ENCODE peak calls at places on chromosome 13, in nine cellular contexts. N is fibroblast of the aortic adventitia; H is naive thymus-derived CD4-positive, alpha-beta T cell; A is dorsolateral prefrontal cortex; Y is right atrium auricular region; V is esophagus squamous epithelium; G is CD4-positive, CD25-positive, alpha-beta regulatory T cell; J is AG04450; L is kidney epithelial cell. K is an unnamed sample.

GRCh38 chr13:99067160-99067985 is 89.5 kb upstream of the DOCK9 start:
- DNase-seq in N (peak), H (no peak), A (no peak), Y (no peak), V (no peak), G (no peak), J (no peak), L (peak), K (peak)

GRCh38 chr13:20174656-20175405 is 14.0 kb upstream of the GJA3 start:
- DNase-seq in N (peak), H (no peak), A (no peak), Y (peak), V (peak), G (no peak), J (peak), L (peak), K (peak)

GRCh38 chr13:49859568-49859967 is 67.1 kb upstream of the KPNA3 start:
- DNase-seq in N (peak), H (no peak), A (no peak), Y (no peak), V (no peak), G (no peak), J (peak), L (peak), K (peak)

GRCh38 chr13:22061371-22061805 is 390.5 kb downstream of the FGF9 start:
- DNase-seq in N (no peak), H (peak), A (no peak), Y (no peak), V (no peak), G (peak), J (no peak), L (no peak), K (no peak)

GRCh38 chr13:26985285-26985878 is 186.2 kb downstream of the USP12 start:
- DNase-seq in N (peak), H (peak), A (no peak), Y (peak), V (no peak), G (peak), J (peak), L (no peak), K (peak)

GRCh38 chr13:103516009-103516795 is 450.0 kb upstream of the SLC10A2 start:
- DNase-seq in N (no peak), H (no peak), A (no peak), Y (no peak), V (no peak), G (no peak), J (no peak), L (no peak), K (no peak)

GRCh38 chr13:112861876-112862615 is 107.0 kb upstream of the MCF2L start:
- DNase-seq in N (no peak), H (no peak), A (no peak), Y (no peak), V (no peak), G (no peak), J (no peak), L (no peak), K (no peak)

GRCh38 chr13:44573790-44574465 is 2.2 kb downstream of the TSC22D1 start:
- DNase-seq in N (peak), H (no peak), A (no peak), Y (no peak), V (no peak), G (peak), J (no peak), L (no peak), K (peak)

GRCh38 chr13:84362777-84363176 is 480.5 kb upstream of the SLITRK1 start:
- DNase-seq in N (peak), H (no peak), A (no peak), Y (no peak), V (no peak), G (no peak), J (no peak), L (no peak), K (peak)

GRCh38 chr13:61275740-61276139 is 139.9 kb downstream of the PCDH20 start:
- DNase-seq in N (no peak), H (no peak), A (no peak), Y (no peak), V (no peak), G (no peak), J (no peak), L (no peak), K (no peak)

GRCh38 chr13:82216165-82216564 is 1666.1 kb downstream of the SLITRK1 start:
- DNase-seq in N (no peak), H (no peak), A (no peak), Y (no peak), V (no peak), G (no peak), J (no peak), L (no peak), K (no peak)

GRCh38 chr13:98556968-98557591 is 19.8 kb downstream of the STK24 start:
- DNase-seq in N (no peak), H (no peak), A (no peak), Y (no peak), V (no peak), G (no peak), J (no peak), L (peak), K (no peak)

GRCh38 chr13:104385409-104385808 is 1319.2 kb upstream of the SLC10A2 start:
- DNase-seq in N (peak), H (no peak), A (no peak), Y (no peak), V (no peak), G (no peak), J (no peak), L (peak), K (peak)

GRCh38 chr13:26653310-26653709 is 95.8 kb downstream of the WASF3 start:
- DNase-seq in N (no peak), H (no peak), A (no peak), Y (no peak), V (no peak), G (no peak), J (no peak), L (peak), K (peak)

GRCh38 chr13:49400755-49401659 is 42.9 kb downstream of the CAB39L start:
- DNase-seq in N (peak), H (no peak), A (no peak), Y (no peak), V (no peak), G (no peak), J (peak), L (no peak), K (peak)

GRCh38 chr13:80339841-80340642 is 884 bp downstream of the SPRY2 start:
- DNase-seq in N (peak), H (no peak), A (no peak), Y (peak), V (no peak), G (no peak), J (no peak), L (no peak), K (no peak)

GRCh38 chr13:65911546-65912193 is 1318.5 kb downstream of the PCDH9 start:
- DNase-seq in N (peak), H (no peak), A (no peak), Y (no peak), V (no peak), G (no peak), J (no peak), L (no peak), K (peak)

GRCh38 chr13:63628310-63628709 is 2212.7 kb upstream of the PCDH20 start:
- DNase-seq in N (no peak), H (no peak), A (no peak), Y (no peak), V (no peak), G (no peak), J (no peak), L (no peak), K (no peak)

GRCh38 chr13:73914119-73914518 is 220.1 kb downstream of the KLF12 start:
- DNase-seq in N (peak), H (no peak), A (no peak), Y (no peak), V (no peak), G (no peak), J (no peak), L (no peak), K (no peak)

GRCh38 chr13:76019421-76020044 is 383.4 kb downstream of the LMO7 start:
- DNase-seq in N (no peak), H (no peak), A (peak), Y (no peak), V (no peak), G (no peak), J (no peak), L (no peak), K (no peak)

GRCh38 chr13:40096357-40096911 is 441.0 kb downstream of the COG6 start:
- DNase-seq in N (no peak), H (peak), A (no peak), Y (no peak), V (no peak), G (no peak), J (no peak), L (no peak), K (no peak)

GRCh38 chr13:99228737-99229691 is 28.4 kb downstream of the UBAC2 start:
- DNase-seq in N (peak), H (no peak), A (no peak), Y (no peak), V (no peak), G (no peak), J (peak), L (peak), K (peak)

GRCh38 chr13:33917135-33917534 is 99.2 kb downstream of the RFC3 start:
- DNase-seq in N (no peak), H (no peak), A (no peak), Y (no peak), V (no peak), G (no peak), J (no peak), L (no peak), K (no peak)

GRCh38 chr13:67136157-67136556 is 94.0 kb downstream of the PCDH9 start:
- DNase-seq in N (no peak), H (no peak), A (no peak), Y (no peak), V (no peak), G (no peak), J (no peak), L (no peak), K (no peak)

GRCh38 chr13:37175996-37176395 is 70.5 kb upstream of the CSNK1A1L start:
- DNase-seq in N (peak), H (no peak), A (no peak), Y (no peak), V (no peak), G (no peak), J (peak), L (no peak), K (peak)

GRCh38 chr13:27266937-27267336 is 3.7 kb upstream of the RASL11A start:
- DNase-seq in N (no peak), H (no peak), A (no peak), Y (no peak), V (no peak), G (no peak), J (no peak), L (no peak), K (no peak)

GRCh38 chr13:114339779-114340534 is 25.7 kb downstream of the CHAMP1 start:
- DNase-seq in N (peak), H (peak), A (no peak), Y (no peak), V (no peak), G (peak), J (no peak), L (no peak), K (peak)

GRCh38 chr13:36831291-36831690 is 12.3 kb downstream of the RFXAP start:
- DNase-seq in N (no peak), H (no peak), A (no peak), Y (no peak), V (no peak), G (no peak), J (no peak), L (no peak), K (no peak)

GRCh38 chr13:97122381-97122996 is 99.6 kb upstream of the MBNL2 start:
- DNase-seq in N (peak), H (no peak), A (no peak), Y (no peak), V (no peak), G (no peak), J (no peak), L (peak), K (peak)

GRCh38 chr13:102978168-102978567 is 88.0 kb downstream of the SLC10A2 start:
- DNase-seq in N (no peak), H (no peak), A (no peak), Y (no peak), V (no peak), G (no peak), J (no peak), L (no peak), K (peak)

GRCh38 chr13:95367309-95367843 is 66.1 kb upstream of the ABCC4 start:
- DNase-seq in N (no peak), H (no peak), A (no peak), Y (no peak), V (no peak), G (no peak), J (no peak), L (no peak), K (no peak)

GRCh38 chr13:102212729-102213128 is 189.1 kb downstream of the FGF14 start:
- DNase-seq in N (no peak), H (no peak), A (no peak), Y (no peak), V (no peak), G (no peak), J (no peak), L (no peak), K (no peak)

GRCh38 chr13:79491715-79492114 is 10.8 kb downstream of the NDFIP2 start:
- DNase-seq in N (peak), H (no peak), A (no peak), Y (no peak), V (no peak), G (no peak), J (no peak), L (no peak), K (peak)

GRCh38 chr13:44865722-44866484 is 123.4 kb downstream of the NUFIP1 start:
- DNase-seq in N (no peak), H (no peak), A (no peak), Y (peak), V (no peak), G (no peak), J (no peak), L (no peak), K (no peak)

GRCh38 chr13:46380242-46380641 is 6.8 kb downstream of the RUBCNL start:
- DNase-seq in N (no peak), H (no peak), A (no peak), Y (no peak), V (no peak), G (no peak), J (no peak), L (no peak), K (no peak)
- H3K4me3 ChIP-seq in N (no peak), H (no peak), A (no peak), Y (no peak), V (no peak), G (no peak), J (no peak), L (no peak), K (no peak)

GRCh38 chr13:41614671-41615519 is 157.5 kb downstream of the RGCC start:
- DNase-seq in N (peak), H (no peak), A (no peak), Y (no peak), V (no peak), G (no peak), J (no peak), L (no peak), K (peak)
- H3K4me3 ChIP-seq in N (no peak), H (no peak), A (no peak), Y (no peak), V (no peak), G (no peak), J (no peak), L (no peak), K (no peak)

GRCh38 chr13:42551611-42552010 is 22.3 kb upstream of the TNFSF11 start:
- DNase-seq in N (no peak), H (no peak), A (no peak), Y (no peak), V (no peak), G (no peak), J (no peak), L (no peak), K (no peak)
- H3K4me3 ChIP-seq in N (no peak), H (no peak), A (no peak), Y (no peak), V (no peak), G (no peak), J (no peak), L (no peak), K (no peak)

GRCh38 chr13:48232420-48233096 is 448 bp upstream of the ITM2B start:
- DNase-seq in N (no peak), H (peak), A (no peak), Y (no peak), V (no peak), G (no peak), J (no peak), L (no peak), K (peak)

GRCh38 chr13:48233097-48233885 is at the start of gene ITM2B:
- DNase-seq in N (peak), H (peak), A (peak), Y (no peak), V (peak), G (peak), J (no peak), L (no peak), K (peak)

GRCh38 chr13:48230541-48230940 is 2.5 kb upstream of the ITM2B start:
- DNase-seq in N (no peak), H (no peak), A (no peak), Y (no peak), V (no peak), G (no peak), J (no peak), L (no peak), K (no peak)

GRCh38 chr13:48231080-48231479 is 1.9 kb upstream of the ITM2B start:
- DNase-seq in N (peak), H (no peak), A (no peak), Y (no peak), V (no peak), G (no peak), J (no peak), L (no peak), K (peak)

DNA sequence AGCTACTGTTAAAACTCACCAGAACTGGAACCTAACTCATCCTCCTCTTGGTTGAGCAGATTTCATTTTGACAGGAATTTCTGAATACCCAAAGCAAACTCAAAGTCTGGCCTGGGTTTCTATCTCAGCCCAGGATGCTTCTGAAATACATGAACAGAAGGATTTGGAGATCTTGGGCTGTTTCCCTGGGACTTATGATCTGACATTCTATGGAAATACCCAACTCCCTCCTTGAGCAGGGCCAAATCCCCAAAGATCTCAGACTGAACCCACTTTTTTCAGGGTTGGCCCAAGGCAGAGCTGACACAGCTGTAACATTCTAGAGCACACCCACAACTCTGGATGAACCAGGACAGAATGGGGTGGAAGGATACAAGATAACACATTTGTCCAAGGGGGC is 1.1 kb upstream of the ITM2B start:
- DNase-seq in N (no peak), H (no peak), A (no peak), Y (no peak), V (no peak), G (no peak), J (no peak), L (no peak), K (no peak)
- H3K4me3 ChIP-seq in N (no peak), H (peak), A (no peak), Y (no peak), V (no peak), G (peak), J (no peak), L (no peak), K (no peak)

GRCh38 chr13:93476175-93476574 is 249.6 kb downstream of the GPC6 start:
- DNase-seq in N (peak), H (no peak), A (no peak), Y (no peak), V (no peak), G (no peak), J (peak), L (peak), K (peak)
- H3K4me3 ChIP-seq in N (no peak), H (no peak), A (no peak), Y (no peak), V (no peak), G (no peak), J (no peak), L (no peak), K (no peak)

GRCh38 chr13:93218583-93218982 is 8.0 kb upstream of the GPC6 start:
- DNase-seq in N (no peak), H (no peak), A (no peak), Y (no peak), V (no peak), G (no peak), J (no peak), L (no peak), K (peak)

GRCh38 chr13:93217701-93218100 is 8.9 kb upstream of the GPC6 start:
- DNase-seq in N (peak), H (no peak), A (no peak), Y (no peak), V (no peak), G (no peak), J (no peak), L (no peak), K (no peak)

GRCh38 chr13:93220073-93220472 is 6.5 kb upstream of the GPC6 start:
- DNase-seq in N (no peak), H (no peak), A (no peak), Y (no peak), V (no peak), G (no peak), J (no peak), L (no peak), K (no peak)

GRCh38 chr13:93216122-93216521 is 10.5 kb upstream of the GPC6 start:
- DNase-seq in N (no peak), H (no peak), A (no peak), Y (no peak), V (no peak), G (no peak), J (no peak), L (no peak), K (no peak)
- H3K4me3 ChIP-seq in N (no peak), H (no peak), A (no peak), Y (no peak), V (no peak), G (no peak), J (no peak), L (no peak), K (no peak)

DNA sequence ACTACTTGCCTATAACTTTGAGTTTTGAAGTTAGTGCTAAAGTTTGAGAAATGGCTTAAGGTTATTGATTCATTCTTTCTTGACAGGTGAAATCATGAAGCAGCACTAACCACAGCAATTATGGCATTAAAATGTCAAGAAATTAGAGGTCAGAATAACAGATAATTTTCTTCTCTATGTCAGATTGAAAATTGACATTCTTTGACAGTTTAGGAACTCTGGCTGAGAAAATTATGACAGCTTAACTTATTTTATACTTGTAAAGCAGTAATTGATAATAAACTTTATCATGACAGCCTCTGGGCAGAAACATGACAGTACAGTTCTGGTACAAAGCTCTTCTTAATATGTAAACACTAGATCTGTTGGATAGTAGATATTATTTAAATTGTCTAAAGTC is 155.2 kb upstream of the MAB21L1 start:
- DNase-seq in N (no peak), H (no peak), A (no peak), Y (no peak), V (no peak), G (no peak), J (no peak), L (no peak), K (no peak)
- H3K4me3 ChIP-seq in N (no peak), H (no peak), A (no peak), Y (no peak), V (no peak), G (no peak), J (no peak), L (no peak), K (no peak)

K was measured in foreskin fibroblast.